ENCODE peak calls at places on chromosome 16, in seven cellular contexts. F is fibroblast of mammary gland, E is lower leg skin, W is BJ, P is A549, M is pancreas, I is right lobe of liver. U is an unnamed sample.

GRCh38 chr16:85945424-85945751 is 46.4 kb downstream of the IRF8 start:
- DNase-seq in F (no peak), E (no peak), W (no peak), P (no peak), M (no peak), I (no peak), U (no peak)

GRCh38 chr16:59342669-59343068 is 608.6 kb upstream of the GOT2 start:
- DNase-seq in F (no peak), E (no peak), W (no peak), P (no peak), M (no peak), I (no peak), U (no peak)

GRCh38 chr16:89373355-89374110 is 116.8 kb downstream of the ANKRD11 start:
- DNase-seq in F (peak), E (no peak), W (no peak), P (no peak), M (no peak), I (no peak), U (no peak)

GRCh38 chr16:71203631-71204030 is 26.9 kb downstream of the HYDIN start:
- DNase-seq in F (no peak), E (no peak), W (no peak), P (no peak), M (no peak), I (no peak), U (no peak)

GRCh38 chr16:73912850-73913249 is 383.8 kb upstream of the PSMD7 start:
- DNase-seq in F (no peak), E (no peak), W (no peak), P (no peak), M (no peak), I (no peak), U (no peak)

GRCh38 chr16:54431041-54431996 is 144.7 kb upstream of the IRX3 start:
- DNase-seq in F (peak), E (no peak), W (peak), P (no peak), M (no peak), I (no peak), U (no peak)

GRCh38 chr16:48535831-48536599 is 74.0 kb downstream of the N4BP1 start:
- DNase-seq in F (peak), E (no peak), W (no peak), P (no peak), M (peak), I (no peak), U (no peak)

GRCh38 chr16:67897231-67897630 is 4.2 kb downstream of the PSKH1 start:
- DNase-seq in F (peak), E (no peak), W (no peak), P (no peak), M (no peak), I (no peak), U (no peak)

GRCh38 chr16:57324649-57325223 is 33.8 kb upstream of the CCL22 start:
- DNase-seq in F (no peak), E (no peak), W (no peak), P (no peak), M (no peak), I (no peak), U (no peak)

GRCh38 chr16:57315401-57315800 is 30.9 kb upstream of the PLLP start:
- DNase-seq in F (no peak), E (no peak), W (no peak), P (no peak), M (no peak), I (no peak), U (no peak)

GRCh38 chr16:57318240-57318970 is 33.9 kb upstream of the PLLP start:
- DNase-seq in F (no peak), E (no peak), W (no peak), P (no peak), M (no peak), I (no peak), U (no peak)

GRCh38 chr16:57316390-57317017 is 32.0 kb upstream of the PLLP start:
- DNase-seq in F (peak), E (no peak), W (peak), P (peak), M (no peak), I (no peak), U (no peak)

DNA sequence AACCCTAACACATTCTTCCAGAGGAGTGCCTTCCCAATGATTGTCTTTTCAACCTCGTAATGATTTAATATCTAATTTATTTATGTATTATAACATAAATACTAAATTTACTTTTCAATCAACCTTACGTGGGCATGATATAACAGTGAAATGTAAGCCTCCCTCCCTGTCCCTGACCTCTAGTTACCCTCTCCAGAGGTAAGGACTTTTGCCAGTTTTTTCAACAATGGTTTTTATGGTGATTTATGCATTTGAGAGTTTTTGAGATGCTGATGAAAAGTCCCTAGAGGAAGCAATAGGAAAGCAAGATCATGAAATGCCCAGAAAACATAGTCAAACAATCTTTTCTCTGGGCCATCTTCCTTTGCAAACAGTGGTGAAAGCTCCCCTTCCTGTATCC is 35.2 kb upstream of the PLLP start:
- DNase-seq in F (no peak), E (no peak), W (no peak), P (no peak), M (no peak), I (no peak), U (no peak)
- TF ChIP-seq CTCF in F (no peak), E (no peak), W (no peak), P (no peak), M (no peak), I (no peak), U (no peak)

DNA sequence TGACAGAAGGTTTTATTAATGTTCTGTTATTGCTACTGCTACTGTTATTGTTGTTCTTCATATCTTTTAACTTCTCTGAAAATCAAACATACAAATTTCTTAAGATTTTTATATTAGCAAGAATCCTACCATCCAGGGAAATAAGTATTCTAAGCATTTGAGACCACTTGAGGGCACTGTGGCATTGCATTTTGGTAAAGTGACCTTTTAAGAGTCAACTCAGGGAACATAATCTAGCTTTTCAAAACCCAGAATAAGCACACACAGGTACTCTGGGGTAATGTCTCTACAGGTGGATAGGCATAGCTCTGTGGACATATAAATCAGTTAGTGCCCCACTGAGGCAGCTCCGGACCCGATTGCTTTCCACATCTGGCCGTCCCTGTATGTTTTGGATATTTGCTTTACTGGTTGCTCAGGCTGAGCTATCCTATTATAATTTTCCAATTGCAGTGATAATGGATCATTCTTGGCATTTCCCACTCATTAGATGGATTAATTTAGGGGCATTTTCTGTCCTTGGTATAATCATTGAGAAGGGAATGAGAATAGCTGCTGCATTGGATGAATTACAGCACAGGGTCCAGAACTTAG is 1425.1 kb upstream of the CDH8 start:
- DNase-seq in F (peak), E (no peak), W (no peak), P (no peak), M (no peak), I (no peak), U (no peak)
- TF ChIP-seq CTCF in F (peak), E (no peak), W (peak), P (peak), M (no peak), I (peak), U (no peak)

GRCh38 chr16:65123846-65124513 is 2.1 kb upstream of the CDH11 start:
- DNase-seq in F (no peak), E (no peak), W (no peak), P (no peak), M (no peak), I (no peak), U (no peak)
- TF ChIP-seq CTCF in F (no peak), E (no peak), W (no peak), P (no peak), M (no peak), I (no peak), U (no peak)

DNA sequence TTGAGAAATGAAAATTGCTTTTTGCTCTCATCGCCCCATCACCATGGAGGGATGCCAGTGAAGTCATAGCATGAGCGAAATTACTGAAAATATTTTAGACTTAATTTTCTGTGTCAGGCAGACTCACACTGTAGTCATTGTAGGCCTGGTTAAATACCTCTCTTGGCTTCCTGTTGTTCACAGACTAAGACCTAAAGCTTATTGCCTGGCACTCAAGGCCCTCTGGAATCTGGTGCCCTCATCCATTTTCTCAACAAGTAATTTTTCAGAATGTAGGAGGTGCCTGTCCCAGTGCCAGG is 490.3 kb upstream of the CDH5 start:
- DNase-seq in F (peak), E (no peak), W (peak), P (no peak), M (no peak), I (no peak), U (no peak)
- TF ChIP-seq CTCF in F (no peak), E (no peak), W (no peak), P (no peak), M (no peak), I (no peak), U (no peak)

GRCh38 chr16:6970171-6970857 is 362.3 kb upstream of the RBFOX1 start:
- DNase-seq in F (no peak), E (no peak), W (no peak), P (no peak), M (no peak), I (no peak), U (no peak)

GRCh38 chr16:6966925-6967324 is 365.7 kb upstream of the RBFOX1 start:
- DNase-seq in F (no peak), E (no peak), W (no peak), P (no peak), M (no peak), I (no peak), U (no peak)

GRCh38 chr16:6964679-6965078 is 368.0 kb upstream of the RBFOX1 start:
- DNase-seq in F (no peak), E (no peak), W (no peak), P (no peak), M (no peak), I (no peak), U (no peak)

GRCh38 chr16:6967796-6968195 is 364.8 kb upstream of the RBFOX1 start:
- DNase-seq in F (no peak), E (no peak), W (no peak), P (no peak), M (no peak), I (no peak), U (no peak)

GRCh38 chr16:6969594-6969993 is 363.1 kb upstream of the RBFOX1 start:
- DNase-seq in F (no peak), E (no peak), W (no peak), P (no peak), M (no peak), I (no peak), U (no peak)
- TF ChIP-seq CTCF in F (no peak), E (no peak), W (no peak), P (no peak), M (no peak), I (no peak), U (no peak)